ENCODE peak calls at places on chromosome 14, in seven cellular contexts. H, Q, J, O, Y, U and M are unnamed samples.

GRCh38 chr14:70563869-70564268 is 29.1 kb upstream of the ADAM20 start:
- DNase-seq in J (no peak), U (no peak), O (no peak), Y (no peak), H (no peak), Q (no peak), M (no peak)

GRCh38 chr14:21476526-21476924 is 234 bp downstream of the RAB2B start:
- DNase-seq in J (no peak), U (peak), Q (peak), O (no peak), H (peak), Y (no peak), M (peak)

GRCh38 chr14:31835049-31835448 is 242.1 kb upstream of the ARHGAP5 start:
- DNase-seq in H (no peak), U (no peak), J (no peak), Q (no peak), O (no peak), Y (no peak), M (no peak)

GRCh38 chr14:68479247-68479646 is 313.6 kb downstream of the ZFP36L1 start:
- DNase-seq in Q (no peak), U (no peak), O (no peak), J (peak), H (no peak), Y (peak), M (no peak)

GRCh38 chr14:89509891-89510290 is 92.9 kb upstream of the FOXN3 start:
- DNase-seq in Y (no peak), J (peak), Q (no peak), O (no peak), H (no peak), U (no peak), M (no peak)

GRCh38 chr14:102557434-102558226 is 34.8 kb upstream of the RCOR1 start:
- DNase-seq in H (no peak), Y (no peak), O (no peak), J (no peak), Q (no peak), U (no peak), M (no peak)

GRCh38 chr14:101588286-101588975 is 27.1 kb downstream of the DIO3 start:
- DNase-seq in Q (no peak), O (no peak), Y (no peak), U (peak), J (no peak), H (peak), M (no peak)

GRCh38 chr14:52175982-52176502 is 91.5 kb upstream of the PTGDR start:
- DNase-seq in Q (no peak), J (no peak), H (no peak), U (no peak), O (no peak), Y (no peak), M (no peak)

GRCh38 chr14:20679907-20680306 is 4.5 kb upstream of the RNASE4 start:
- DNase-seq in J (peak), Y (peak), U (peak), O (no peak), H (peak), Q (no peak), M (no peak)

GRCh38 chr14:85878874-85879273 is 348.9 kb downstream of the FLRT2 start:
- DNase-seq in O (no peak), U (no peak), Q (no peak), H (no peak), Y (no peak), J (no peak), M (no peak)

GRCh38 chr14:22962061-22962676 is 5.3 kb upstream of the HAUS4 start:
- DNase-seq in Y (no peak), H (no peak), O (no peak), U (no peak), Q (no peak), J (no peak), M (no peak)

GRCh38 chr14:62614117-62614516 is 431.1 kb downstream of the KCNH5 start:
- DNase-seq in J (no peak), O (no peak), Q (no peak), H (no peak), Y (no peak), U (no peak), M (no peak)

GRCh38 chr14:32491413-32492016 is 162.4 kb downstream of the AKAP6 start:
- DNase-seq in H (no peak), Q (no peak), O (no peak), U (no peak), Y (peak), J (no peak), M (no peak)

GRCh38 chr14:24079521-24080141 is 8.3 kb downstream of the CPNE6 start:
- DNase-seq in J (no peak), U (no peak), Y (no peak), H (no peak), Q (no peak), O (no peak), M (no peak)

GRCh38 chr14:87643005-87643404 is 350.0 kb downstream of the GALC start:
- DNase-seq in H (peak), U (no peak), J (no peak), O (no peak), Q (no peak), Y (no peak), M (no peak)

GRCh38 chr14:90405101-90405500 is 8.3 kb downstream of the CALM1 start:
- DNase-seq in Q (no peak), H (no peak), O (no peak), Y (no peak), U (peak), J (no peak), M (no peak)

GRCh38 chr14:101620039-101620788 is 58.9 kb downstream of the DIO3 start:
- DNase-seq in H (no peak), Y (no peak), J (no peak), U (peak), Q (no peak), O (no peak), M (no peak)

GRCh38 chr14:72513994-72514659 is 379.8 kb downstream of the DPF3 start:
- DNase-seq in Q (no peak), U (peak), Y (peak), H (no peak), J (peak), O (no peak), M (peak)

GRCh38 chr14:76760331-76761197 is 704 bp upstream of the VASH1 start:
- DNase-seq in U (peak), Q (no peak), O (no peak), H (no peak), J (no peak), Y (no peak), M (no peak)

GRCh38 chr14:91897121-91897701 is 29.9 kb upstream of the TC2N start:
- DNase-seq in O (no peak), J (peak), H (no peak), Y (peak), Q (peak), U (no peak), M (no peak)

GRCh38 chr14:31787377-31787776 is 226.2 kb downstream of the NUBPL start:
- DNase-seq in Q (no peak), O (no peak), J (peak), H (no peak), Y (no peak), U (no peak), M (no peak)

GRCh38 chr14:68957688-68958248 is 21.3 kb downstream of the ACTN1 start:
- DNase-seq in J (no peak), O (no peak), H (no peak), U (no peak), Y (peak), Q (no peak), M (no peak)

GRCh38 chr14:83988274-83988673 is 1541.7 kb upstream of the FLRT2 start:
- DNase-seq in J (peak), Q (no peak), H (no peak), O (no peak), Y (no peak), U (no peak), M (no peak)

GRCh38 chr14:61213116-61213720 is 67.9 kb downstream of the TMEM30B start:
- DNase-seq in U (no peak), H (no peak), Y (no peak), Q (no peak), J (peak), O (no peak), M (peak)
- TF ChIP-seq POLR2A in U (no peak), H (no peak), Y (no peak), Q (no peak), J (no peak), O (no peak), M (no peak)

DNA sequence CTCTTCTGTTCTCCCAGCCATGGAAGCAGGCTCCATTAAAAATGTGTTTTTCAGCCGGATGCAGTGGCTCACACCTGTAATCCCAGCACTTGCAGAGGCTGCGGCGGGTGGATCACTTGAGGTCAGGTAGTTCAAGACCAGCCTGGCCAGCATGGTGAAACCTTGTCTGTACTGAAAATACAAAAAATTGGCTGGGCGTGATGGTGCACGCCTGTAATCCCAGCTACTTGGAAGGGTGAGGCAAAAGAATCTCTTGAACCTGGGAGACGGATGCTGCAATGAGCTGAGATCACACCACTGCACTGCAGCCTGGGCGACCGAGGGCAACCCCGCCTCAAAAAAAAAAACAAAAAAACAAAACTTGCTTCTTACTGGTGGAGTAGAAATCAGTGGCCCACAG is 39.8 kb downstream of the FNTB start:
- DNase-seq in Y (no peak), Q (no peak), O (no peak), J (no peak), U (peak), H (no peak), M (no peak)
- TF ChIP-seq POLR2A in Y (no peak), Q (no peak), O (no peak), J (no peak), U (no peak), H (no peak), M (no peak)

GRCh38 chr14:103690332-103690731 is 24.9 kb downstream of the XRCC3 start:
- DNase-seq in J (no peak), Y (no peak), U (no peak), H (no peak), Q (no peak), O (no peak), M (no peak)
- TF ChIP-seq POLR2A in J (no peak), Y (no peak), U (no peak), H (no peak), Q (no peak), O (no peak), M (no peak)

GRCh38 chr14:105891631-105892452 is 365.5 kb downstream of the TMEM121 start:
- DNase-seq in O (no peak), J (no peak), Q (peak), U (peak), H (peak), Y (no peak), M (no peak)

GRCh38 chr14:105891221-105891602 is 364.8 kb downstream of the TMEM121 start:
- DNase-seq in H (peak), Q (peak), Y (no peak), J (no peak), U (no peak), O (no peak), M (no peak)

GRCh38 chr14:105889666-105890473 is 363.5 kb downstream of the TMEM121 start:
- DNase-seq in O (no peak), U (peak), Q (no peak), J (no peak), H (peak), Y (no peak), M (no peak)

GRCh38 chr14:105888784-105889665 is 362.6 kb downstream of the TMEM121 start:
- DNase-seq in U (peak), H (peak), O (no peak), Q (no peak), Y (no peak), J (no peak), M (no peak)

GRCh38 chr14:105890474-105891220 is 364.3 kb downstream of the TMEM121 start:
- DNase-seq in Y (no peak), J (no peak), Q (no peak), U (peak), O (no peak), H (peak), M (no peak)
- TF ChIP-seq POLR2A in Y (no peak), J (no peak), Q (no peak), U (no peak), O (no peak), H (no peak), M (no peak)

GRCh38 chr14:75522224-75522764 is at the start of gene BATF:
- DNase-seq in O (no peak), H (no peak), J (no peak), U (no peak), Q (peak), Y (no peak), M (no peak)
- TF ChIP-seq POLR2A in O (no peak), H (no peak), J (no peak), U (no peak), Q (peak), Y (no peak), M (no peak)